ENCODE peak calls at places on chromosomes 16 and 17, in four cellular contexts. E is stimulated activated CD8-positive, alpha-beta memory T cell treated with anti-CD3 and anti-CD28 coated beads, Interleukin-4, amount 100 ng/mL, for 1 hour; T is GM12891; M is activated CD4-positive, alpha-beta T cell treated with anti-CD3 and anti-CD28 coated beads, Interleukin-2, amount 50 U/mL, for 1 hour. B is an unnamed sample.

GRCh38 chr17:35498429-35499178 is 38.9 kb downstream of the SLFN12L start:
- DNase-seq in T (no peak), M (no peak), E (no peak), B (no peak)

GRCh38 chr16:2429771-2430663 is 770 bp downstream of the CCNF start:
- DNase-seq in T (no peak), E (no peak), M (no peak), B (no peak)

GRCh38 chr16:30740364-30741251 is 7.6 kb upstream of the PHKG2 start:
- DNase-seq in M (no peak), E (no peak), T (no peak), B (no peak)

GRCh38 chr17:50155115-50155819 is 4.8 kb upstream of the PPP1R9B start:
- DNase-seq in T (no peak), M (no peak), E (no peak), B (no peak)

GRCh38 chr17:72632026-72632684 is 460.3 kb downstream of the SLC39A11 start:
- DNase-seq in E (no peak), M (no peak), T (no peak), B (no peak)

GRCh38 chr17:74852237-74853047 is 7.2 kb downstream of the GRIN2C start:
- DNase-seq in E (no peak), M (peak; percentile 63), T (no peak), B (no peak)

GRCh38 chr17:52762794-52763167 is 604.3 kb upstream of the CA10 start:
- DNase-seq in E (no peak), M (no peak), T (no peak), B (no peak)

GRCh38 chr17:60392845-60393702 is 1.1 kb upstream of the USP32 start:
- DNase-seq in M (peak; percentile 2), T (no peak), E (no peak), B (no peak)

GRCh38 chr17:75373290-75373689 is 32.2 kb downstream of the GRB2 start:
- DNase-seq in E (no peak), M (no peak), T (no peak), B (no peak)

GRCh38 chr17:28402844-28403243 is 3.2 kb downstream of the SLC46A1 start:
- DNase-seq in M (no peak), T (no peak), E (no peak), B (no peak)

GRCh38 chr17:32927724-32928526 is at the start of gene TMEM98:
- DNase-seq in T (peak; percentile 38), E (no peak), M (no peak), B (no peak)

GRCh38 chr17:81064746-81065475 is 30.0 kb downstream of the BAIAP2 start:
- DNase-seq in M (no peak), E (no peak), T (no peak), B (no peak)

GRCh38 chr17:77698903-77699615 is 259.4 kb upstream of the TNRC6C start:
- DNase-seq in T (no peak), M (no peak), E (no peak), B (no peak)

GRCh38 chr16:48524348-48525200 is 85.4 kb downstream of the N4BP1 start:
- DNase-seq in M (no peak), T (no peak), E (no peak), B (no peak)

GRCh38 chr17:55410722-55411462 is 10.7 kb downstream of the MMD start:
- DNase-seq in M (no peak), T (no peak), E (no peak), B (no peak)

GRCh38 chr16:87363771-87364476 is 19.7 kb downstream of the FBXO31 start:
- DNase-seq in M (no peak), E (no peak), T (no peak), B (no peak)

GRCh38 chr16:28869201-28869600 is 5.6 kb downstream of the SH2B1 start:
- DNase-seq in M (no peak), T (no peak), E (no peak), B (no peak)

GRCh38 chr16:79422061-79422460 is 178.5 kb downstream of the MAF start:
- DNase-seq in M (no peak), T (no peak), E (no peak), B (no peak)

GRCh38 chr16:66858740-66859396 is 14.7 kb downstream of the CA7 start:
- DNase-seq in T (no peak), E (no peak), M (no peak), B (no peak)

GRCh38 chr17:1498869-1499268 is 6.4 kb upstream of the MYO1C start:
- DNase-seq in M (no peak), T (no peak), E (no peak), B (no peak)

GRCh38 chr16:55779391-55780094 is 53.4 kb downstream of the CES1 start:
- DNase-seq in T (no peak), M (no peak), E (no peak), B (no peak)

GRCh38 chr16:3036726-3037315 is at the start of gene BICDL2:
- DNase-seq in T (no peak), M (no peak), E (no peak), B (no peak)

GRCh38 chr16:66036775-66037715 is 329.4 kb upstream of the CDH5 start:
- DNase-seq in E (no peak), T (no peak), M (no peak), B (no peak)

GRCh38 chr17:14211778-14212177 is 24.9 kb downstream of the CDRT15 start:
- DNase-seq in M (peak; percentile 32), T (no peak), E (no peak), B (no peak)

GRCh38 chr17:63549946-63550815 is at the start of gene DCAF7:
- DNase-seq in T (peak; percentile 97), E (peak; percentile 99), M (peak; percentile 99), B (peak; percentile 99)

GRCh38 chr16:55151901-55152300 is 172.1 kb upstream of the IRX6 start:
- DNase-seq in M (no peak), E (no peak), T (no peak), B (no peak)

GRCh38 chr16:70250748-70251650 is 741 bp downstream of the EXOSC6 start:
- DNase-seq in T (peak; percentile 55), M (peak; percentile 30), E (no peak), B (peak; percentile 44)

GRCh38 chr17:2365132-2365531 is 27.8 kb downstream of the SGSM2 start:
- DNase-seq in M (no peak), T (no peak), E (no peak), B (no peak)

GRCh38 chr17:37045271-37045946 is 96.7 kb downstream of the AATF start:
- DNase-seq in M (no peak), E (no peak), T (no peak), B (no peak)

GRCh38 chr17:10871914-10872313 is 34.0 kb upstream of the PIRT start:
- DNase-seq in M (no peak), T (no peak), E (no peak), B (no peak)

GRCh38 chr17:43114101-43114691 is 11.0 kb downstream of the BRCA1 start:
- DNase-seq in M (no peak), T (no peak), E (no peak), B (no peak)

GRCh38 chr16:5041604-5042133 is 7.9 kb upstream of the NAGPA start:
- DNase-seq in M (no peak), T (no peak), E (no peak), B (no peak)

GRCh38 chr17:30064738-30065137 is 51.9 kb upstream of the NSRP1 start:
- DNase-seq in M (no peak), T (no peak), E (no peak), B (no peak)

GRCh38 chr17:76132574-76133338 is 8.3 kb downstream of the FOXJ1 start:
- DNase-seq in T (no peak), M (no peak), E (no peak), B (no peak)

GRCh38 chr17:62668091-62668804 is 40.8 kb downstream of the MRC2 start:
- DNase-seq in T (no peak), E (no peak), M (no peak), B (no peak)

GRCh38 chr17:76414334-76415295 is 30.2 kb downstream of the SPHK1 start:
- DNase-seq in M (no peak), T (no peak), E (no peak), B (no peak)

GRCh38 chr17:17484451-17484899 is 7.7 kb downstream of the MED9 start:
- DNase-seq in E (no peak), M (no peak), T (no peak), B (no peak)

GRCh38 chr17:73304971-73305786 is 6.6 kb downstream of the CDC42EP4 start:
- DNase-seq in T (no peak), E (no peak), M (no peak), B (no peak)

GRCh38 chr16:70441406-70441990 is 2.6 kb upstream of the ST3GAL2 start:
- DNase-seq in T (no peak), E (no peak), M (no peak), B (no peak)